ENCODE peak calls at places on chromosomes 11 and 22, in ten cellular contexts. A, L, P, Z, D, M, V, C, U and R are unnamed samples.

GRCh38 chr22:32823024-32823730 is 21.7 kb downstream of the TIMP3 start:
- DNase-seq in V (peak; percentile 43), U (peak; percentile 43), L (peak; percentile 70), C (peak; percentile 44), Z (peak; percentile 64), P (no peak), A (peak; percentile 45), D (peak; percentile 57), M (no peak), R (peak; percentile 53)

GRCh38 chr11:65555693-65556231 is 2.4 kb downstream of the LTBP3 start:
- DNase-seq in M (no peak), Z (peak; percentile 84), C (peak; percentile 88), A (no peak), D (no peak), U (peak; percentile 41), P (peak; percentile 80), V (peak; percentile 63), L (no peak), R (no peak)

GRCh38 chr11:34915136-34916013 is 804 bp downstream of the APIP start:
- DNase-seq in P (no peak), U (no peak), D (no peak), A (no peak), V (no peak), L (no peak), M (peak; percentile 38), C (peak; percentile 40), Z (no peak), R (no peak)

GRCh38 chr11:66459138-66459778 is 7.4 kb upstream of the PELI3 start:
- DNase-seq in Z (no peak), V (no peak), L (no peak), P (no peak), D (no peak), A (no peak), C (no peak), U (no peak), M (no peak), R (no peak)

GRCh38 chr11:81303265-81303664 is 1430.4 kb downstream of the FAM181B start:
- DNase-seq in V (no peak), Z (no peak), A (no peak), D (no peak), M (no peak), C (no peak), L (no peak), P (no peak), U (no peak), R (no peak)

GRCh38 chr11:122721201-122721963 is 65.9 kb downstream of the UBASH3B start:
- DNase-seq in P (no peak), A (no peak), M (no peak), D (no peak), C (peak; percentile 65), V (no peak), U (no peak), Z (no peak), L (no peak), R (no peak)

GRCh38 chr11:84747871-84748270 is 879.3 kb downstream of the DLG2 start:
- DNase-seq in V (no peak), U (no peak), D (no peak), P (no peak), A (no peak), Z (no peak), L (no peak), M (no peak), C (no peak), R (no peak)

GRCh38 chr11:120527111-120527748 is 15.7 kb downstream of the GRIK4 start:
- DNase-seq in D (no peak), C (peak; percentile 57), U (no peak), Z (no peak), P (no peak), A (no peak), L (peak; percentile 87), M (no peak), V (no peak), R (no peak)

GRCh38 chr11:75280770-75281468 is 40.3 kb downstream of the TPBGL start:
- DNase-seq in Z (no peak), V (no peak), D (peak; percentile 41), P (peak; percentile 52), C (no peak), L (no peak), M (no peak), A (peak; percentile 31), U (no peak), R (no peak)

GRCh38 chr11:73623651-73624050 is 22.7 kb upstream of the PLEKHB1 start:
- DNase-seq in U (no peak), P (no peak), D (no peak), Z (no peak), V (no peak), L (no peak), A (no peak), C (no peak), M (no peak), R (no peak)

GRCh38 chr11:1570896-1571759 is 943 bp downstream of the DUSP8 start:
- DNase-seq in L (peak; percentile 73), P (no peak), U (peak; percentile 55), Z (no peak), V (no peak), M (no peak), D (no peak), A (no peak), C (no peak), R (no peak)

GRCh38 chr11:120172921-120173705 is 35.2 kb upstream of the TRIM29 start:
- DNase-seq in A (no peak), C (no peak), V (no peak), P (no peak), Z (no peak), L (no peak), D (no peak), M (no peak), U (no peak), R (no peak)

GRCh38 chr22:21948824-21949568 is 3.7 kb downstream of the PPM1F start:
- DNase-seq in L (no peak), Z (no peak), M (no peak), U (no peak), D (no peak), V (no peak), A (no peak), P (no peak), C (no peak), R (no peak)
- TF ChIP-seq POLR2A in L (no peak), Z (no peak), M (no peak), U (no peak), D (no peak), V (no peak), A (no peak), P (no peak), C (no peak), R (no peak)

GRCh38 chr11:12089041-12089440 is 21.3 kb upstream of the MICAL2 start:
- DNase-seq in Z (no peak), P (no peak), M (no peak), C (no peak), L (no peak), A (no peak), V (no peak), D (no peak), U (no peak), R (no peak)

GRCh38 chr11:12089473-12089872 is 20.9 kb upstream of the MICAL2 start:
- DNase-seq in D (no peak), A (no peak), M (no peak), P (no peak), U (no peak), V (no peak), C (peak; percentile 65), Z (no peak), L (no peak), R (no peak)

GRCh38 chr11:12090761-12091261 is 19.6 kb upstream of the MICAL2 start:
- DNase-seq in D (no peak), L (no peak), C (no peak), M (no peak), V (no peak), Z (peak; percentile 46), A (peak; percentile 89), U (no peak), P (no peak), R (peak; percentile 64)

GRCh38 chr11:12088531-12088930 is 21.9 kb upstream of the MICAL2 start:
- DNase-seq in V (no peak), L (no peak), M (no peak), D (no peak), A (no peak), P (no peak), Z (no peak), U (no peak), C (no peak), R (no peak)

GRCh38 chr11:12090061-12090572 is 20.3 kb upstream of the MICAL2 start:
- DNase-seq in A (no peak), U (no peak), P (no peak), C (peak; percentile 61), Z (no peak), V (no peak), D (no peak), L (no peak), M (no peak), R (no peak)
- H3K4me1 ChIP-seq in A (peaks cover 96% of the 10 kb centered on the region), U (no peaks in the 10 kb centered on the region), P (peaks cover 48% of the 10 kb centered on the region), C (peaks cover 35% of the 10 kb centered on the region), Z (peaks cover 65% of the 10 kb centered on the region), V (peaks cover 12% of the 10 kb centered on the region), D (peaks cover 3% of the 10 kb centered on the region), L (peaks cover 14% of the 10 kb centered on the region), M (no peaks in the 10 kb centered on the region), R (peaks cover 46% of the 10 kb centered on the region)

DNA sequence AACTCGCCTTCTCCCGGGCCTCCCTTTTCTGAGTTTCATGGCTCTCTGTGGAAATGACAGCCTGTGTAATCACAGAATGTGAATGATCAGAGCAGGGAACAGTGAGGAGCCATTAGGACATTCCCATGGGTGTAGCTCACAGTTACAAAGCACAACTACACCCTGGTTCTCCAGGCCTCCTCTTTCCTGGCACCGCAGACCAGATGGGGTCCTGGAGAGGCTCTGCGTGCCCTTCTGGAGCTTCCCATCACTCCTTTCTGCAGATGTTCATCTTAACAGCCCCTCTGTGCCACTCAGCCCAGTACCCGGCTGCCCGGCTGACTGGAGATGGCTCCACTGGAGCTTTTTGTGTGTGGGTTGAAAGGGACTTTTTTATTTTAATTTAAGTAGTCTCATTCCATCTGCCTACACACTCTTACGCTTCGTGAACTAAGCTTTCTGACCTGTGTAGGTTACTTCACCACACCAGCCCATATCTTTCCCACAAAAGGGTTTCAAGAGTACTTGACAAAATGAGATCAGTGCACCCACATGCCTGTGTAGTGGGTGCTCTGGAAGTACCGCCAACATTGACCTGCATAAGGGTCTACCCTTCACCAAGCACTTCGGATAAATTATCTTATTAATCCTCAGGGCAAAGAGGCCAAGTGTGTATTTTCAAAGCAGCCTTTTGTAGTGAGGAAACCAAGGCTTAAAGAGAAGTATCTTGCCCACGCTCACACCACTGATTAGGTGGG is 29.8 kb downstream of the SREBF2 start:
- DNase-seq in D (no peak), C (peak; percentile 25), L (no peak), U (no peak), P (no peak), V (no peak), M (no peak), Z (no peak), A (no peak), R (no peak)
- TF ChIP-seq POLR2A in D (no peak), C (no peak), L (no peak), U (no peak), P (no peak), V (no peak), M (no peak), Z (no peak), A (no peak), R (no peak)

DNA sequence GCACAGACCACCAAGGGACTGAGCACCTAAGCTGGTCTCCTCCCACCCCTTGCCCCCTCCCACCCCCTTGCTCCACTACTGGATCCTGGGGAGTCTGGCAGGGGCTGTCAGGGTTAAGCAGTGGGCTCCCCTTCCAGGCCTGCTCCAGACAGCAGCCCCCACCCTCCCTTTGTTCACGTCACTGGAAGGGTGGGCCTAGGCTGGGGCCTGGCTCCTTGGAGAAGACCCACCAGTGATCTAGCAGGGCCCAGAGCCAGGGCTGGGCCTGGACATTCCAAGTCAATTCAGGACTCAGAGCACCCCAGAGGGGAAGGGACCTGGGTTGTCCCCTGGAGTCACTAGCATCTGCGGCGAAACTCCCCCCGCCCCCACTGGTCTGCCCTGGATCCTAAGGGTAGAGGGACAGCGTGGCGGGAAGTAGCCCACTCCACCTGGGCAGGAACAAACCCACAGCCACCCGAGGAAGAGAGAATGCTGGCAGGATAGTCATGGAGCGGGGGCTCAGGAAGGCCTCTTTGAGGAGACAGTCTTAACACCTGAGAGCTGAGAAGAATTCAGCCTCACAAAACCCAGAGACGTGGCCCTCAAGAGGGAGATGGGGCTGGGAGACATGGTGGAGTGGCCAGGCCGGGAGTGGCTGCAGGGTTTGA is 45.8 kb downstream of the IGLL1 start:
- DNase-seq in C (no peak), Z (no peak), M (no peak), L (no peak), V (no peak), U (no peak), A (no peak), D (peak; percentile 43), P (no peak), R (no peak)
- H3K4me1 ChIP-seq in C (no peaks in the 10 kb centered on the region), Z (peaks cover 37% of the 10 kb centered on the region), M (peaks cover 10% of the 10 kb centered on the region), L (peaks cover 45% of the 10 kb centered on the region), V (no peaks in the 10 kb centered on the region), U (peaks cover 12% of the 10 kb centered on the region), A (peaks cover 60% of the 10 kb centered on the region), D (no peaks in the 10 kb centered on the region), P (no peaks in the 10 kb centered on the region), R (peaks cover 37% of the 10 kb centered on the region)